ENCODE peak calls at places on chromosomes 11 and 22, in ten cellular contexts. One of them, this sample, is unnamed.

GRCh38 chr11:6156628-6157367 is 13.3 kb downstream of the OR52B2 start:
- DNase-seq in NCI-H1092: no peak
- DNase-seq in HFFc6: no peak
- DNase-seq in COLO829: no peak
- DNase-seq in thoracic aorta: no peak
- DNase-seq in cerebellar nuclear complex: no peak
- DNase-seq in stimulated activated naive CD8-positive, alpha-beta T cell treated with anti-CD3 and anti-CD28 coated beads, Interleukin-15, Interleukin-2, amounts not matched to agents 100 U/mL and 50 U/mL, for 24 hours: no peak
- DNase-seq in activated naive CD4-positive, alpha-beta T cell treated with anti-CD3 and anti-CD28 coated beads for 36 hours: no peak
- DNase-seq in activated gamma-delta T cell: no peak
- DNase-seq in GM19239: no peak
- DNase-seq in this sample: no peak

GRCh38 chr11:34114014-34114413 is 8.6 kb downstream of the NAT10 start:
- DNase-seq in cerebellar nuclear complex: no peak
- DNase-seq in HFFc6: no peak
- DNase-seq in activated gamma-delta T cell: no peak
- DNase-seq in NCI-H1092: no peak
- DNase-seq in activated naive CD4-positive, alpha-beta T cell treated with anti-CD3 and anti-CD28 coated beads for 36 hours: no peak
- DNase-seq in thoracic aorta: no peak
- DNase-seq in GM19239: no peak
- DNase-seq in COLO829: no peak
- DNase-seq in stimulated activated naive CD8-positive, alpha-beta T cell treated with anti-CD3 and anti-CD28 coated beads, Interleukin-15, Interleukin-2, amounts not matched to agents 100 U/mL and 50 U/mL, for 24 hours: no peak
- DNase-seq in this sample: no peak

GRCh38 chr22:33772793-33773192 is 147.5 kb downstream of the LARGE1 start:
- DNase-seq in cerebellar nuclear complex: no peak
- DNase-seq in HFFc6: no peak
- DNase-seq in thoracic aorta: no peak
- DNase-seq in activated naive CD4-positive, alpha-beta T cell treated with anti-CD3 and anti-CD28 coated beads for 36 hours: no peak
- DNase-seq in COLO829: no peak
- DNase-seq in GM19239: no peak
- DNase-seq in activated gamma-delta T cell: no peak
- DNase-seq in stimulated activated naive CD8-positive, alpha-beta T cell treated with anti-CD3 and anti-CD28 coated beads, Interleukin-15, Interleukin-2, amounts not matched to agents 100 U/mL and 50 U/mL, for 24 hours: no peak
- DNase-seq in NCI-H1092: no peak
- DNase-seq in this sample: no peak

GRCh38 chr11:30566482-30566881 is 19.7 kb downstream of the MPPED2 start:
- DNase-seq in activated gamma-delta T cell: no peak
- DNase-seq in stimulated activated naive CD8-positive, alpha-beta T cell treated with anti-CD3 and anti-CD28 coated beads, Interleukin-15, Interleukin-2, amounts not matched to agents 100 U/mL and 50 U/mL, for 24 hours: no peak
- DNase-seq in activated naive CD4-positive, alpha-beta T cell treated with anti-CD3 and anti-CD28 coated beads for 36 hours: no peak
- DNase-seq in HFFc6: no peak
- DNase-seq in COLO829: no peak
- DNase-seq in GM19239: no peak
- DNase-seq in cerebellar nuclear complex: no peak
- DNase-seq in thoracic aorta: no peak
- DNase-seq in NCI-H1092: no peak
- DNase-seq in this sample: no peak

GRCh38 chr11:95358516-95359322 is 127.7 kb upstream of the SESN3 start:
- DNase-seq in stimulated activated naive CD8-positive, alpha-beta T cell treated with anti-CD3 and anti-CD28 coated beads, Interleukin-15, Interleukin-2, amounts not matched to agents 100 U/mL and 50 U/mL, for 24 hours: no peak
- DNase-seq in thoracic aorta: no peak
- DNase-seq in COLO829: no peak
- DNase-seq in NCI-H1092: no peak
- DNase-seq in activated naive CD4-positive, alpha-beta T cell treated with anti-CD3 and anti-CD28 coated beads for 36 hours: no peak
- DNase-seq in GM19239: no peak
- DNase-seq in HFFc6: no peak
- DNase-seq in activated gamma-delta T cell: no peak
- DNase-seq in cerebellar nuclear complex: no peak
- DNase-seq in this sample: no peak

GRCh38 chr11:88515002-88515401 is 177.5 kb upstream of the CTSC start:
- DNase-seq in cerebellar nuclear complex: no peak
- DNase-seq in stimulated activated naive CD8-positive, alpha-beta T cell treated with anti-CD3 and anti-CD28 coated beads, Interleukin-15, Interleukin-2, amounts not matched to agents 100 U/mL and 50 U/mL, for 24 hours: no peak
- DNase-seq in NCI-H1092: no peak
- DNase-seq in HFFc6: no peak
- DNase-seq in activated gamma-delta T cell: no peak
- DNase-seq in activated naive CD4-positive, alpha-beta T cell treated with anti-CD3 and anti-CD28 coated beads for 36 hours: no peak
- DNase-seq in GM19239: no peak
- DNase-seq in thoracic aorta: no peak
- DNase-seq in COLO829: no peak
- DNase-seq in this sample: no peak

GRCh38 chr11:104366321-104366734 is 202.4 kb upstream of the PDGFD start:
- DNase-seq in stimulated activated naive CD8-positive, alpha-beta T cell treated with anti-CD3 and anti-CD28 coated beads, Interleukin-15, Interleukin-2, amounts not matched to agents 100 U/mL and 50 U/mL, for 24 hours: no peak
- DNase-seq in GM19239: no peak
- DNase-seq in cerebellar nuclear complex: no peak
- DNase-seq in activated gamma-delta T cell: peak; percentile 3
- DNase-seq in activated naive CD4-positive, alpha-beta T cell treated with anti-CD3 and anti-CD28 coated beads for 36 hours: no peak
- DNase-seq in thoracic aorta: no peak
- DNase-seq in HFFc6: no peak
- DNase-seq in COLO829: no peak
- DNase-seq in NCI-H1092: no peak
- DNase-seq in this sample: no peak

GRCh38 chr11:64542172-64543125 is 48.6 kb upstream of the SLC22A12 start:
- DNase-seq in GM19239: no peak
- DNase-seq in COLO829: no peak
- DNase-seq in activated gamma-delta T cell: no peak
- DNase-seq in HFFc6: no peak
- DNase-seq in activated naive CD4-positive, alpha-beta T cell treated with anti-CD3 and anti-CD28 coated beads for 36 hours: no peak
- DNase-seq in thoracic aorta: no peak
- DNase-seq in cerebellar nuclear complex: no peak
- DNase-seq in NCI-H1092: no peak
- DNase-seq in stimulated activated naive CD8-positive, alpha-beta T cell treated with anti-CD3 and anti-CD28 coated beads, Interleukin-15, Interleukin-2, amounts not matched to agents 100 U/mL and 50 U/mL, for 24 hours: no peak
- DNase-seq in this sample: no peak

GRCh38 chr11:124315052-124315451 is 1.3 kb upstream of the OR8D1 start:
- DNase-seq in HFFc6: no peak
- DNase-seq in stimulated activated naive CD8-positive, alpha-beta T cell treated with anti-CD3 and anti-CD28 coated beads, Interleukin-15, Interleukin-2, amounts not matched to agents 100 U/mL and 50 U/mL, for 24 hours: no peak
- DNase-seq in COLO829: no peak
- DNase-seq in cerebellar nuclear complex: no peak
- DNase-seq in thoracic aorta: no peak
- DNase-seq in NCI-H1092: no peak
- DNase-seq in activated naive CD4-positive, alpha-beta T cell treated with anti-CD3 and anti-CD28 coated beads for 36 hours: no peak
- DNase-seq in activated gamma-delta T cell: no peak
- DNase-seq in GM19239: no peak
- DNase-seq in this sample: no peak